ENCODE peak calls at places on chromosome 10, in four cellular contexts. D is foreskin fibroblast, K is NCI-H1092 treated with DMSO at 0.1 percent for 48 hours, O is nephron progenitor cell. A is an unnamed sample.

GRCh38 chr10:123442901-123443300 is 223.3 kb upstream of the GPR26 start:
- DNase-seq in D (no peak), K (no peak), O (no peak), A (no peak)

GRCh38 chr10:1050555-1050954 is 1.6 kb upstream of the IDI1 start:
- DNase-seq in O (no peak), D (no peak), K (no peak), A (no peak)

GRCh38 chr10:110275140-110275729 is 29.5 kb downstream of the SMNDC1 start:
- DNase-seq in O (no peak), D (no peak), K (no peak), A (no peak)

GRCh38 chr10:3173173-3173878 is 744 bp upstream of the PITRM1 start:
- DNase-seq in D (no peak), K (no peak), O (no peak), A (no peak)

GRCh38 chr10:102714621-102715455 is at the start of gene SFXN2:
- DNase-seq in K (peak), D (peak), O (peak), A (peak)

GRCh38 chr10:75904499-75905283 is 473.3 kb downstream of the LRMDA start:
- DNase-seq in D (no peak), K (no peak), O (peak), A (no peak)

GRCh38 chr10:133143200-133143533 is 16.9 kb upstream of the KNDC1 start:
- DNase-seq in D (no peak), O (peak), K (no peak), A (no peak)

GRCh38 chr10:133262696-133263095 is 14.0 kb downstream of the ADAM8 start:
- DNase-seq in O (no peak), K (peak), D (no peak), A (no peak)

GRCh38 chr10:4353059-4353655 is 472.9 kb upstream of the AKR1E2 start:
- DNase-seq in O (no peak), D (peak), K (no peak), A (peak)

GRCh38 chr10:6999232-6999925 is 411.5 kb downstream of the SFMBT2 start:
- DNase-seq in K (no peak), O (no peak), D (no peak), A (no peak)

GRCh38 chr10:79068203-79068561 is 584 bp upstream of the ZMIZ1 start:
- DNase-seq in K (no peak), D (peak), O (no peak), A (no peak)